ENCODE peak calls at places on chromosome 5, in five cellular contexts. F, O, Q, J and G are unnamed samples.

GRCh38 chr5:174355208-174355612 is 309.7 kb downstream of the NSG2 start:
- DNase-seq in O (peak), Q (no peak), F (no peak), J (no peak), G (no peak)

GRCh38 chr5:15026011-15026481 is 154.5 kb upstream of the ANKH start:
- DNase-seq in O (peak), F (no peak), J (no peak), Q (no peak), G (no peak)

GRCh38 chr5:34691326-34691725 is 35.2 kb downstream of the RAI14 start:
- DNase-seq in Q (no peak), O (no peak), F (no peak), J (no peak), G (no peak)

GRCh38 chr5:179765400-179765799 is 28.4 kb upstream of the LTC4S start:
- DNase-seq in O (peak), J (peak), Q (no peak), F (no peak), G (no peak)

GRCh38 chr5:179336126-179336870 is 9.0 kb downstream of the ADAMTS2 start:
- DNase-seq in J (no peak), O (no peak), F (no peak), Q (no peak), G (no peak)

GRCh38 chr5:95178046-95178651 is 106.7 kb downstream of the MCTP1 start:
- DNase-seq in J (no peak), O (no peak), Q (peak), F (no peak), G (no peak)

GRCh38 chr5:8770431-8770830 is 775.4 kb downstream of the SEMA5A start:
- DNase-seq in Q (no peak), F (no peak), J (no peak), O (no peak), G (no peak)

GRCh38 chr5:95241155-95241554 is 43.7 kb downstream of the MCTP1 start:
- DNase-seq in Q (no peak), O (no peak), J (no peak), F (no peak), G (no peak)

GRCh38 chr5:112186401-112186990 is 232.6 kb downstream of the EPB41L4A start:
- DNase-seq in J (no peak), O (peak), Q (no peak), F (peak), G (peak)

GRCh38 chr5:137714931-137715330 is 21.0 kb downstream of the KLHL3 start:
- DNase-seq in J (no peak), O (no peak), F (no peak), Q (no peak), G (no peak)

GRCh38 chr5:111070272-111071134 is 1.0 kb upstream of the TSLP start:
- DNase-seq in J (peak), O (no peak), Q (no peak), F (peak), G (no peak)

GRCh38 chr5:40914835-40915234 is 5.5 kb downstream of the C7 start:
- DNase-seq in O (peak), J (no peak), Q (no peak), F (no peak), G (no peak)

GRCh38 chr5:4230531-4230904 is 634.9 kb downstream of the IRX1 start:
- DNase-seq in Q (no peak), J (no peak), O (no peak), F (no peak), G (no peak)

GRCh38 chr5:117679046-117679445 is 1104.4 kb upstream of the SEMA6A start:
- DNase-seq in O (no peak), Q (no peak), J (no peak), F (no peak), G (no peak)

GRCh38 chr5:54518146-54519082 is 855 bp downstream of the SNX18 start:
- DNase-seq in J (peak), F (peak), Q (no peak), O (peak), G (peak)

GRCh38 chr5:158543539-158544387 is 556.0 kb downstream of the EBF1 start:
- DNase-seq in O (peak), J (no peak), F (no peak), Q (no peak), G (no peak)

GRCh38 chr5:11164456-11165286 is 403.6 kb upstream of the DAP start:
- DNase-seq in Q (no peak), J (no peak), F (no peak), O (no peak), G (no peak)

GRCh38 chr5:1196562-1196961 is 4.8 kb upstream of the SLC6A19 start:
- DNase-seq in J (no peak), O (no peak), Q (no peak), F (no peak), G (no peak)

GRCh38 chr5:90351101-90351500 is 58.5 kb downstream of the CETN3 start:
- DNase-seq in Q (no peak), O (no peak), F (no peak), J (no peak), G (no peak)

GRCh38 chr5:53249529-53249928 is 140.0 kb upstream of the MOCS2 start:
- DNase-seq in Q (no peak), F (no peak), J (no peak), O (peak), G (no peak)

GRCh38 chr5:78527054-78527884 is 121.3 kb downstream of the LHFPL2 start:
- DNase-seq in Q (no peak), F (no peak), O (peak), J (peak), G (no peak)

GRCh38 chr5:154406826-154407225 is 39.0 kb upstream of the SAP30L start:
- DNase-seq in Q (no peak), F (no peak), J (no peak), O (peak), G (no peak)

GRCh38 chr5:77946381-77947050 is 170.4 kb upstream of the TBCA start:
- DNase-seq in Q (no peak), J (no peak), O (no peak), F (no peak), G (no peak)

GRCh38 chr5:73120222-73121108 is at the start of gene TMEM171:
- DNase-seq in O (peak), F (no peak), Q (no peak), J (no peak), G (no peak)

GRCh38 chr5:55604611-55605067 is 69.9 kb upstream of the PLPP1 start:
- DNase-seq in F (no peak), Q (no peak), J (no peak), O (peak), G (no peak)

GRCh38 chr5:118891252-118891651 is 97.1 kb downstream of the DTWD2 start:
- DNase-seq in Q (no peak), F (no peak), J (no peak), O (no peak), G (no peak)

GRCh38 chr5:10034008-10034407 is 215.7 kb downstream of the ATPSCKMT start:
- DNase-seq in J (peak), F (no peak), O (no peak), Q (peak), G (no peak)

GRCh38 chr5:174596429-174596828 is 128.0 kb upstream of the MSX2 start:
- DNase-seq in J (no peak), O (peak), F (no peak), Q (no peak), G (no peak)

GRCh38 chr5:41102341-41102740 is 31.2 kb upstream of the MROH2B start:
- DNase-seq in O (no peak), J (no peak), F (no peak), Q (no peak), G (no peak)

GRCh38 chr5:97019435-97020117 is 83.7 kb downstream of the LNPEP start:
- DNase-seq in F (no peak), O (peak), Q (no peak), J (no peak), G (no peak)